ENCODE peak calls at places on chromosomes 16 and 17, in seven cellular contexts. O is IMR-90, M is H1, G is NT2/D1, L is colonic mucosa, X is PC-3, C is endodermal cell. Q is an unnamed sample.

GRCh38 chr17:40325156-40326013 is 16.4 kb downstream of the RARA start:
- DNase-seq in O (no peak), M (no peak), G (no peak), L (no peak), X (no peak), C (no peak), Q (no peak)

GRCh38 chr16:23867566-23867965 is 31.8 kb downstream of the PRKCB start:
- DNase-seq in O (no peak), M (no peak), G (no peak), L (no peak), X (no peak), C (no peak), Q (no peak)

GRCh38 chr16:89615596-89616090 is 2.2 kb downstream of the DPEP1 start:
- DNase-seq in O (no peak), M (no peak), G (no peak), L (peak; percentile 34), X (no peak), C (peak; percentile 88), Q (no peak)

GRCh38 chr16:97822-98221 is 19.8 kb downstream of the MPG start:
- DNase-seq in O (peak; percentile 53), M (no peak), G (no peak), L (no peak), X (no peak), C (peak; percentile 41), Q (no peak)

GRCh38 chr17:6666077-6666521 is 14.5 kb downstream of the C17orf100 start:
- DNase-seq in O (peak; percentile 79), M (peak; percentile 66), G (peak; percentile 66), L (peak; percentile 72), X (peak; percentile 84), C (peak; percentile 95), Q (no peak)

GRCh38 chr16:73060216-73060615 is 12.3 kb upstream of the ZFHX3 start:
- DNase-seq in O (no peak), M (no peak), G (no peak), L (no peak), X (no peak), C (peak; percentile 42), Q (no peak)

GRCh38 chr17:32319548-32319905 is 22.4 kb downstream of the C17orf75 start:
- DNase-seq in O (peak; percentile 41), M (peak; percentile 47), G (no peak), L (peak; percentile 79), X (peak; percentile 74), C (peak; percentile 98), Q (no peak)

GRCh38 chr16:8493885-8494487 is 96.3 kb downstream of the TMEM114 start:
- DNase-seq in O (no peak), M (no peak), G (peak; percentile 69), L (no peak), X (no peak), C (peak; percentile 66), Q (no peak)

GRCh38 chr16:77896357-77896972 is 108.1 kb downstream of the VAT1L start:
- DNase-seq in O (no peak), M (no peak), G (peak; percentile 51), L (no peak), X (no peak), C (no peak), Q (no peak)

GRCh38 chr17:6437466-6437865 is 2.5 kb upstream of the AIPL1 start:
- DNase-seq in O (no peak), M (no peak), G (no peak), L (no peak), X (no peak), C (no peak), Q (no peak)

GRCh38 chr16:25707982-25708583 is 16.3 kb downstream of the HS3ST4 start:
- DNase-seq in O (no peak), M (no peak), G (no peak), L (peak; percentile 22), X (peak; percentile 49), C (peak; percentile 83), Q (no peak)

GRCh38 chr17:8155341-8156173 is 3.4 kb upstream of the PER1 start:
- DNase-seq in O (no peak), M (no peak), G (no peak), L (no peak), X (no peak), C (no peak), Q (no peak)

GRCh38 chr17:42586514-42587230 is 9.1 kb upstream of the PSMC3IP start:
- DNase-seq in O (no peak), M (no peak), G (no peak), L (no peak), X (no peak), C (no peak), Q (no peak)

GRCh38 chr17:35315283-35315682 is 58.1 kb downstream of the SLFN11 start:
- DNase-seq in O (peak; percentile 85), M (no peak), G (no peak), L (no peak), X (peak; percentile 86), C (peak; percentile 47), Q (no peak)

GRCh38 chr16:23975293-23975692 is 139.5 kb downstream of the PRKCB start:
- DNase-seq in O (no peak), M (no peak), G (no peak), L (no peak), X (no peak), C (no peak), Q (no peak)

GRCh38 chr16:87041286-87041685 is 275.9 kb downstream of the C16orf95 start:
- DNase-seq in O (no peak), M (no peak), G (no peak), L (no peak), X (no peak), C (no peak), Q (no peak)

GRCh38 chr16:50858376-50858775 is 116.5 kb downstream of the CYLD start:
- DNase-seq in O (no peak), M (no peak), G (no peak), L (no peak), X (no peak), C (no peak), Q (no peak)

GRCh38 chr17:8345052-8345690 is 5.5 kb downstream of the ODF4 start:
- DNase-seq in O (no peak), M (no peak), G (no peak), L (no peak), X (no peak), C (no peak), Q (no peak)

GRCh38 chr17:74180336-74180735 is 23.1 kb upstream of the RPL38 start:
- DNase-seq in O (no peak), M (no peak), G (no peak), L (no peak), X (no peak), C (no peak), Q (no peak)

GRCh38 chr17:81242421-81243332 is 3.6 kb downstream of the NDUFAF8 start:
- DNase-seq in O (no peak), M (no peak), G (no peak), L (no peak), X (no peak), C (no peak), Q (no peak)

GRCh38 chr17:70184770-70185169 is 15.4 kb downstream of the KCNJ2 start:
- DNase-seq in O (peak; percentile 80), M (no peak), G (no peak), L (no peak), X (peak; percentile 88), C (no peak), Q (no peak)

GRCh38 chr16:53458623-53459022 is 24.4 kb downstream of the RBL2 start:
- DNase-seq in O (no peak), M (no peak), G (no peak), L (no peak), X (no peak), C (no peak), Q (no peak)

GRCh38 chr16:73505178-73505968 is 457.4 kb upstream of the ZFHX3 start:
- DNase-seq in O (no peak), M (no peak), G (no peak), L (no peak), X (no peak), C (no peak), Q (no peak)

GRCh38 chr16:1900452-1900774 is 17.8 kb downstream of the HS3ST6 start:
- DNase-seq in O (no peak), M (no peak), G (no peak), L (no peak), X (no peak), C (no peak), Q (no peak)
- H3K9ac ChIP-seq in O (no peak overlapping the region), M (no peak overlapping the region), G (no peak overlapping the region), L (no peak overlapping the region), X (no peak overlapping the region), C (no peak overlapping the region), Q (no peak overlapping the region)

GRCh38 chr16:3188675-3188924 is 596 bp downstream of the OR1F1 start:
- DNase-seq in O (no peak), M (no peak), G (no peak), L (no peak), X (no peak), C (no peak), Q (no peak)
- H3K9ac ChIP-seq in O (peak overlapping the region; percentile 55), M (no peak overlapping the region), G (peak overlapping the region; percentile 93), L (peak overlapping the region; percentile 35), X (no peak overlapping the region), C (peak overlapping the region; percentile 51), Q (peak overlapping the region; percentile 81)

DNA sequence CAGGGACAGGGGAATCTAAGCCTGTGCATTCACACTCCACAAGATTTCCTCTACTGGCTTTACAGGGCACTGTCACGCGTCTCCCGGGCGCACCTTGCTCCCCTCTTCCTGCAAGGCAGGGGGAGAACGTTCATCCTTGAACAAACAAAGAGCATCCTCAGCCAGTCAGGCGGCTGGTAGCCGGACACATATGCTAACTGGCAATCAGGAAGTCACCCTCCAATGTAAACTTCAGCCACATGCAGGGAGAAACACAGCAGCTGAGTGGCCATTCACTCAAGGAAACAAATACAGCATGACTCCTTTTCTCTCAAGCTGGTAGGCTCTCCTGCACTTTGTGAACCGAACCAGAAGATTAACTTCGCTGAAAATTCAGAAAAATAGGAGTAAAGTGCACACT is 10.8 kb upstream of the HSBP1 start:
- DNase-seq in O (no peak), M (no peak), G (no peak), L (no peak), X (no peak), C (no peak), Q (no peak)
- H3K9ac ChIP-seq in O (no peak overlapping the region), M (no peak overlapping the region), G (no peak overlapping the region), L (no peak overlapping the region), X (no peak overlapping the region), C (no peak overlapping the region), Q (no peak overlapping the region)

GRCh38 chr17:45225051-45225700 is 3.5 kb downstream of the FMNL1 start:
- DNase-seq in O (no peak), M (no peak), G (no peak), L (no peak), X (peak; percentile 91), C (no peak), Q (no peak)
- H3K9ac ChIP-seq in O (no peak overlapping the region), M (no peak overlapping the region), G (peak overlapping the region; percentile 27), L (peak overlapping the region; percentile 19), X (peak overlapping the region; percentile 52), C (no peak overlapping the region), Q (no peak overlapping the region)

GRCh38 chr16:84584678-84585077 is 33.2 kb downstream of the COTL1 start:
- DNase-seq in O (no peak), M (no peak), G (no peak), L (no peak), X (no peak), C (no peak), Q (no peak)
- H3K9ac ChIP-seq in O (no peak overlapping the region), M (no peak overlapping the region), G (no peak overlapping the region), L (no peak overlapping the region), X (no peak overlapping the region), C (no peak overlapping the region), Q (no peak overlapping the region)